ENCODE peak calls at places on chromosomes 4 and X, in eight cellular contexts. R is OCI-LY7, L is immature natural killer cell, X is HEK293T, J is left colon, Z is suprapubic skin, H is GM10248, Y is non-pigmented ciliary epithelial cell. P is an unnamed sample.

GRCh38 chr4:25993564-25994185 is 79.7 kb downstream of the SMIM20 start:
- DNase-seq in R (peak; percentile 65), L (no peak), X (peak; percentile 31), J (no peak), Z (no peak), H (peak; percentile 42), Y (no peak), P (peak; percentile 75)

GRCh38 chr4:48944252-48944651 is 37.7 kb upstream of the OCIAD2 start:
- DNase-seq in R (no peak), L (no peak), X (no peak), J (no peak), Z (no peak), H (no peak), Y (no peak), P (no peak)

GRCh38 chr4:56880572-56880971 is 27.1 kb upstream of the REST start:
- DNase-seq in R (no peak), L (no peak), X (no peak), J (no peak), Z (no peak), H (no peak), Y (no peak), P (no peak)

GRCh38 chrX:22063284-22063683 is 31.2 kb downstream of the PHEX start:
- DNase-seq in R (peak; percentile 50), L (no peak), X (no peak), J (no peak), Z (no peak), H (peak; percentile 67), Y (no peak), P (peak; percentile 12)

GRCh38 chrX:109485470-109486340 is 3.8 kb upstream of the GUCY2F start:
- DNase-seq in R (peak; percentile 77), L (peak; percentile 64), X (peak; percentile 76), J (peak; percentile 34), Z (peak; percentile 71), H (peak; percentile 25), Y (no peak), P (peak; percentile 33)

GRCh38 chr4:77147400-77147782 is 9.6 kb upstream of the CCNG2 start:
- DNase-seq in R (no peak), L (no peak), X (no peak), J (no peak), Z (no peak), H (no peak), Y (no peak), P (no peak)

GRCh38 chr4:1576961-1577814 is 106.9 kb downstream of the FAM53A start:
- DNase-seq in R (no peak), L (no peak), X (no peak), J (no peak), Z (peak; percentile 52), H (no peak), Y (no peak), P (no peak)

GRCh38 chr4:108247511-108248088 is 78.9 kb upstream of the LEF1 start:
- DNase-seq in R (no peak), L (no peak), X (peak; percentile 72), J (no peak), Z (no peak), H (no peak), Y (no peak), P (peak; percentile 61)

GRCh38 chrX:16785247-16786138 is 773 bp upstream of the TXLNG start:
- DNase-seq in R (peak; percentile 10), L (no peak), X (no peak), J (peak; percentile 41), Z (peak; percentile 68), H (no peak), Y (no peak), P (no peak)

P was measured in neuronal stem cell.